ENCODE peak calls at places on chromosomes 12 and 14, in five cellular contexts. W, K, U, R and M are unnamed samples.
A peak's percentile ranks its signal among the peaks of the same experiment; 100 is the strongest.

GRCh38 chr14:44369401-44370123 is 137.5 kb downstream of the FSCB start:
- DNase-seq in W (no peak), K (no peak), U (no peak), R (peak; percentile 20), M (no peak)

GRCh38 chr12:26991826-26992225 is 22.4 kb downstream of the TM7SF3 start:
- DNase-seq in W (no peak), K (no peak), U (no peak), R (no peak), M (no peak)

GRCh38 chr14:73026243-73026844 is 562 bp downstream of the ZFYVE1 start:
- DNase-seq in W (no peak), K (peak; percentile 11), U (no peak), R (no peak), M (peak; percentile 11)

GRCh38 chr12:69880566-69880965 is 55.5 kb downstream of the MYRFL start:
- DNase-seq in W (no peak), K (no peak), U (no peak), R (peak; percentile 32), M (no peak)

GRCh38 chr12:53844989-53845836 is 93.4 kb upstream of the HOXC13 start:
- DNase-seq in W (peak; percentile 89), K (no peak), U (no peak), R (no peak), M (no peak)

GRCh38 chr14:100828448-100828834 is 2.5 kb downstream of the MEG3 start:
- DNase-seq in W (no peak), K (no peak), U (no peak), R (no peak), M (peak; percentile 60)

GRCh38 chr14:94550041-94550440 is 11.2 kb upstream of the SERPINA4 start:
- DNase-seq in W (no peak), K (no peak), U (no peak), R (no peak), M (no peak)

GRCh38 chr12:96308881-96309280 is 91.4 kb downstream of the CDK17 start:
- DNase-seq in W (no peak), K (no peak), U (no peak), R (no peak), M (no peak)

GRCh38 chr12:113766880-113767878 is 198.9 kb downstream of the RBM19 start:
- DNase-seq in W (peak; percentile 51), K (no peak), U (no peak), R (peak; percentile 72), M (no peak)

GRCh38 chr12:89162704-89163261 is 189.5 kb downstream of the DUSP6 start:
- DNase-seq in W (peak; percentile 58), K (peak; percentile 57), U (peak; percentile 31), R (no peak), M (no peak)

GRCh38 chr12:65937181-65937641 is 112.9 kb downstream of the HMGA2 start:
- DNase-seq in W (no peak), K (no peak), U (no peak), R (no peak), M (no peak)

GRCh38 chr12:123069436-123070266 is 81.2 kb downstream of the PITPNM2 start:
- DNase-seq in W (no peak), K (no peak), U (no peak), R (no peak), M (no peak)

GRCh38 chr12:107515446-107515958 is 170.1 kb upstream of the PWP1 start:
- DNase-seq in W (peak; percentile 58), K (peak; percentile 22), U (peak; percentile 43), R (peak; percentile 29), M (no peak)

GRCh38 chr12:121443193-121443829 is 43.4 kb downstream of the RNF34 start:
- DNase-seq in W (peak; percentile 79), K (peak; percentile 20), U (peak; percentile 81), R (peak; percentile 82), M (peak; percentile 92)

GRCh38 chr12:89081709-89082108 is 270.6 kb downstream of the DUSP6 start:
- DNase-seq in W (no peak), K (no peak), U (no peak), R (no peak), M (no peak)

GRCh38 chr14:68736519-68736918 is 56.3 kb downstream of the ZFP36L1 start:
- DNase-seq in W (peak; percentile 12), K (no peak), U (no peak), R (peak; percentile 13), M (no peak)

GRCh38 chr14:105878125-105878524 is 351.7 kb downstream of the TMEM121 start:
- DNase-seq in W (no peak), K (no peak), U (peak; percentile 5), R (no peak), M (no peak)

GRCh38 chr14:105876829-105877228 is 350.4 kb downstream of the TMEM121 start:
- DNase-seq in W (no peak), K (no peak), U (no peak), R (no peak), M (no peak)

GRCh38 chr14:105877645-105878044 is 351.3 kb downstream of the TMEM121 start:
- DNase-seq in W (no peak), K (no peak), U (peak; percentile 5), R (no peak), M (no peak)

GRCh38 chr14:105873870-105874512 is 347.6 kb downstream of the TMEM121 start:
- DNase-seq in W (no peak), K (no peak), U (no peak), R (no peak), M (no peak)

GRCh38 chr14:105876158-105876557 is 349.8 kb downstream of the TMEM121 start:
- DNase-seq in W (no peak), K (no peak), U (no peak), R (no peak), M (peak; percentile 4)
- H3K4me3 ChIP-seq in W (no peak overlapping the region), K (no peak overlapping the region), U (no peak overlapping the region), R (no peak overlapping the region), M (no peak overlapping the region)

GRCh38 chr14:104973215-104974145 is 4.7 kb downstream of the AHNAK2 start:
- DNase-seq in W (peak; percentile 92), K (no peak), U (peak; percentile 57), R (peak; percentile 77), M (peak; percentile 42)

GRCh38 chr14:104971447-104972240 is 6.5 kb downstream of the AHNAK2 start:
- DNase-seq in W (no peak), K (no peak), U (peak; percentile 8), R (no peak), M (peak; percentile 10)

GRCh38 chr14:104970231-104971068 is 7.7 kb downstream of the AHNAK2 start:
- DNase-seq in W (peak; percentile 75), K (no peak), U (peak; percentile 64), R (peak; percentile 90), M (peak; percentile 56)

GRCh38 chr14:104974146-104974541 is 4.0 kb downstream of the AHNAK2 start:
- DNase-seq in W (no peak), K (no peak), U (peak; percentile 9), R (no peak), M (peak; percentile 4)

GRCh38 chr14:104972301-104973211 is 5.6 kb downstream of the AHNAK2 start:
- DNase-seq in W (peak; percentile 87), K (no peak), U (peak; percentile 17), R (no peak), M (peak; percentile 20)
- H3K4me3 ChIP-seq in W (peak overlapping the region; percentile 41), K (no peak overlapping the region), U (no peak overlapping the region), R (no peak overlapping the region), M (no peak overlapping the region)

GRCh38 chr12:139585-139984 is 73.0 kb downstream of the IQSEC3 start:
- DNase-seq in W (no peak), K (no peak), U (no peak), R (no peak), M (no peak)
- H3K4me3 ChIP-seq in W (no peak overlapping the region), K (no peak overlapping the region), U (peak overlapping the region; percentile 65), R (no peak overlapping the region), M (no peak overlapping the region)

DNA sequence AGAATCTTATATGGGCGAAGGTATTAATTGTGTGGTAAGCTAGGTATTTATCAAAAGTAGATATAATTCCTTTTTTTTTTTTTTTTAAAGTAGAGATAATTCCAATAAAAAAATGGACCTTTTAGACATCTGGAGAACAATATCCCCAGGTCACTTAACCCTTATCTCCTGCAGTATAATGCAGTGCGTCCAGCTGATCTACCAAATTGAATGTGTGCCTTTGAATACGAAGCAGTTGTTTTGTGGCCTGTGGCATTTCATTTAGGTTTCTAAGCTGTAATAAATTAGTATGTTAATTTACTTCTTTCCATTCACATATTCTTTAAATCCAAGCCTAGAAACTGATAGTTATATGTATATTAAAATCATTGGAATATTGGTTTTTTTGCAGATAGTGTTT is 3.1 kb downstream of the FUT8 start:
- DNase-seq in W (no peak), K (no peak), U (no peak), R (no peak), M (no peak)
- H3K4me3 ChIP-seq in W (peak overlapping the region; percentile 97), K (no peak overlapping the region), U (no peak overlapping the region), R (no peak overlapping the region), M (no peak overlapping the region)

GRCh38 chr12:48811454-48812090 is 6.7 kb upstream of the CACNB3 start:
- DNase-seq in W (no peak), K (no peak), U (no peak), R (no peak), M (no peak)
- H3K4me3 ChIP-seq in W (no peak overlapping the region), K (no peak overlapping the region), U (no peak overlapping the region), R (no peak overlapping the region), M (no peak overlapping the region)

GRCh38 chr14:35338731-35339405 is 46.7 kb downstream of the PSMA6 start:
- DNase-seq in W (no peak), K (no peak), U (no peak), R (no peak), M (no peak)

GRCh38 chr14:35337557-35338255 is 45.5 kb downstream of the PSMA6 start:
- DNase-seq in W (no peak), K (no peak), U (no peak), R (no peak), M (no peak)

GRCh38 chr14:35336171-35337073 is 44.2 kb downstream of the PSMA6 start:
- DNase-seq in W (peak; percentile 90), K (no peak), U (peak; percentile 93), R (no peak), M (no peak)

GRCh38 chr14:35335388-35336092 is 43.4 kb downstream of the PSMA6 start:
- DNase-seq in W (peak; percentile 72), K (no peak), U (peak; percentile 57), R (no peak), M (no peak)

GRCh38 chr14:35337074-35337556 is 44.9 kb downstream of the PSMA6 start:
- DNase-seq in W (no peak), K (no peak), U (no peak), R (no peak), M (no peak)
- H3K4me3 ChIP-seq in W (no peak overlapping the region), K (no peak overlapping the region), U (peak overlapping the region; percentile 8), R (no peak overlapping the region), M (no peak overlapping the region)

GRCh38 chr12:22046968-22047390 is 961 bp downstream of the CMAS start:
- DNase-seq in W (no peak), K (no peak), U (no peak), R (no peak), M (no peak)

GRCh38 chr12:22048351-22049041 is 2.5 kb downstream of the CMAS start:
- DNase-seq in W (no peak), K (no peak), U (no peak), R (no peak), M (no peak)

GRCh38 chr12:22050078-22050477 is 4.1 kb downstream of the CMAS start:
- DNase-seq in W (no peak), K (no peak), U (no peak), R (no peak), M (no peak)

GRCh38 chr12:22046090-22046967 is at the start of gene CMAS:
- DNase-seq in W (peak; percentile 78), K (peak; percentile 75), U (peak; percentile 81), R (peak; percentile 88), M (peak; percentile 89)

GRCh38 chr12:22047495-22047894 is 1.5 kb downstream of the CMAS start:
- DNase-seq in W (no peak), K (no peak), U (no peak), R (no peak), M (no peak)
- H3K4me3 ChIP-seq in W (peak overlapping the region; percentile 60), K (peak overlapping the region; percentile 97), U (peak overlapping the region; percentile 99), R (no peak overlapping the region), M (no peak overlapping the region)